ENCODE peak calls at places on chromosomes 3 and 15, in eight cellular contexts. S is thoracic aorta, H is fibroblast of the conjunctiva, U is keratinocyte, C is anterior cingulate cortex, J is AG04450, A is heart left ventricle, P is brain microvascular endothelial cell. G is an unnamed sample.

GRCh38 chr3:73546961-73547360 is 77.8 kb downstream of the PDZRN3 start:
- DNase-seq in S (no peak), H (no peak), U (peak; percentile 77), C (no peak), J (peak; percentile 81), A (no peak), P (peak; percentile 59), G (no peak)

GRCh38 chr15:59570364-59570763 is 41.2 kb upstream of the GCNT3 start:
- DNase-seq in S (no peak), H (no peak), U (no peak), C (no peak), J (no peak), A (no peak), P (no peak), G (no peak)

GRCh38 chr15:83248151-83248851 is 36.2 kb downstream of the BNC1 start:
- DNase-seq in S (no peak), H (peak; percentile 58), U (no peak), C (no peak), J (peak; percentile 26), A (no peak), P (peak; percentile 70), G (peak; percentile 49)

GRCh38 chr3:15860014-15860934 is 62.5 kb upstream of the ANKRD28 start:
- DNase-seq in S (no peak), H (no peak), U (no peak), C (peak; percentile 37), J (peak; percentile 15), A (peak; percentile 52), P (peak; percentile 25), G (peak; percentile 58)

GRCh38 chr3:38039101-38039898 is at the start of gene DLEC1:
- DNase-seq in S (no peak), H (no peak), U (no peak), C (no peak), J (no peak), A (peak; percentile 72), P (peak; percentile 38), G (no peak)

GRCh38 chr3:192571197-192571791 is 156.0 kb downstream of the FGF12 start:
- DNase-seq in S (no peak), H (peak; percentile 8), U (no peak), C (peak; percentile 13), J (peak; percentile 6), A (peak; percentile 88), P (peak; percentile 43), G (peak; percentile 42)

GRCh38 chr15:62021991-62022600 is 38.2 kb downstream of the VPS13C start:
- DNase-seq in S (no peak), H (no peak), U (no peak), C (no peak), J (no peak), A (no peak), P (no peak), G (no peak)

GRCh38 chr15:45187894-45188830 is at the start of gene SHF:
- DNase-seq in S (peak; percentile 32), H (no peak), U (no peak), C (peak; percentile 48), J (peak; percentile 21), A (peak; percentile 61), P (no peak), G (peak; percentile 93)

GRCh38 chr3:151171145-151171544 is 31.9 kb downstream of the GPR171 start:
- DNase-seq in S (no peak), H (no peak), U (no peak), C (no peak), J (no peak), A (peak; percentile 32), P (peak; percentile 24), G (no peak)

GRCh38 chr3:158701666-158702065 is 29.2 kb upstream of the LXN start:
- DNase-seq in S (no peak), H (no peak), U (no peak), C (no peak), J (no peak), A (no peak), P (no peak), G (no peak)

GRCh38 chr3:43094851-43095250 is 11.0 kb downstream of the POMGNT2 start:
- DNase-seq in S (no peak), H (no peak), U (no peak), C (no peak), J (no peak), A (no peak), P (no peak), G (peak; percentile 56)

GRCh38 chr3:129794319-129795201 is 99.0 kb downstream of the TMCC1 start:
- DNase-seq in S (no peak), H (no peak), U (peak; percentile 92), C (no peak), J (no peak), A (peak; percentile 65), P (no peak), G (no peak)

GRCh38 chr3:150737874-150738679 is 24.9 kb downstream of the SIAH2 start:
- DNase-seq in S (no peak), H (no peak), U (peak; percentile 58), C (no peak), J (no peak), A (no peak), P (peak; percentile 60), G (no peak)

GRCh38 chr3:85081191-85081895 is 122.6 kb downstream of the CADM2 start:
- DNase-seq in S (no peak), H (peak; percentile 13), U (no peak), C (peak; percentile 1), J (no peak), A (no peak), P (no peak), G (peak; percentile 63)

GRCh38 chr3:122835590-122835989 is 40.7 kb downstream of the SLC49A4 start:
- DNase-seq in S (no peak), H (no peak), U (no peak), C (no peak), J (no peak), A (no peak), P (no peak), G (no peak)